ENCODE peak calls at places on chromosomes 5 and 9, in four cellular contexts. One of them, this sample, is unnamed.

GRCh38 chr5:150081541-150082283 is 4.6 kb downstream of the CSF1R start:
- DNase-seq in GM23248: no peak
- DNase-seq in left ventricle myocardium inferior: peak; percentile 63
- DNase-seq in IMR-90: peak; percentile 26
- DNase-seq in this sample: peak; percentile 88

GRCh38 chr9:4548796-4549725 is 58.8 kb downstream of the SLC1A1 start:
- DNase-seq in IMR-90: no peak
- DNase-seq in left ventricle myocardium inferior: peak; percentile 22
- DNase-seq in GM23248: peak; percentile 39
- DNase-seq in this sample: no peak

GRCh38 chr5:26807231-26808199 is 230.9 kb downstream of the CDH9 start:
- DNase-seq in GM23248: no peak
- DNase-seq in IMR-90: no peak
- DNase-seq in left ventricle myocardium inferior: no peak
- DNase-seq in this sample: no peak

GRCh38 chr5:67966712-67967111 is 248.8 kb upstream of the PIK3R1 start:
- DNase-seq in left ventricle myocardium inferior: no peak
- DNase-seq in GM23248: no peak
- DNase-seq in IMR-90: no peak
- DNase-seq in this sample: no peak

GRCh38 chr5:95591490-95591901 is 28.4 kb upstream of the GPR150 start:
- DNase-seq in IMR-90: peak; percentile 91
- DNase-seq in left ventricle myocardium inferior: no peak
- DNase-seq in GM23248: peak; percentile 90
- DNase-seq in this sample: no peak

GRCh38 chr5:75672616-75673015 is 44.6 kb downstream of the POC5 start:
- DNase-seq in left ventricle myocardium inferior: no peak
- DNase-seq in IMR-90: peak; percentile 47
- DNase-seq in GM23248: no peak
- DNase-seq in this sample: no peak

GRCh38 chr9:109473329-109473728 is 24.8 kb downstream of the PTPN3 start:
- DNase-seq in IMR-90: no peak
- DNase-seq in left ventricle myocardium inferior: peak; percentile 23
- DNase-seq in GM23248: no peak
- DNase-seq in this sample: no peak

GRCh38 chr5:95821110-95822021 is 1.2 kb downstream of the GLRX start:
- DNase-seq in left ventricle myocardium inferior: no peak
- DNase-seq in IMR-90: no peak
- DNase-seq in GM23248: peak; percentile 24
- DNase-seq in this sample: no peak

GRCh38 chr9:134843740-134844139 is 36.9 kb upstream of the FCN2 start:
- DNase-seq in GM23248: no peak
- DNase-seq in left ventricle myocardium inferior: no peak
- DNase-seq in IMR-90: no peak
- DNase-seq in this sample: no peak

GRCh38 chr9:104232781-104233341 is 138.8 kb downstream of the SMC2 start:
- DNase-seq in IMR-90: no peak
- DNase-seq in left ventricle myocardium inferior: no peak
- DNase-seq in GM23248: peak; percentile 44
- DNase-seq in this sample: no peak

GRCh38 chr5:6043491-6044310 is 334.6 kb downstream of the MED10 start:
- DNase-seq in left ventricle myocardium inferior: no peak
- DNase-seq in IMR-90: no peak
- DNase-seq in GM23248: no peak
- DNase-seq in this sample: peak; percentile 44

GRCh38 chr5:79785983-79786382 is 96.3 kb downstream of the CMYA5 start:
- DNase-seq in GM23248: no peak
- DNase-seq in IMR-90: no peak
- DNase-seq in left ventricle myocardium inferior: no peak
- DNase-seq in this sample: no peak
- H3K27ac ChIP-seq in GM23248: no peak overlapping the region
- H3K27ac ChIP-seq in IMR-90: no peak overlapping the region
- H3K27ac ChIP-seq in left ventricle myocardium inferior: peak overlapping the region; percentile 84
- H3K27ac ChIP-seq in this sample: no peak overlapping the region

DNA sequence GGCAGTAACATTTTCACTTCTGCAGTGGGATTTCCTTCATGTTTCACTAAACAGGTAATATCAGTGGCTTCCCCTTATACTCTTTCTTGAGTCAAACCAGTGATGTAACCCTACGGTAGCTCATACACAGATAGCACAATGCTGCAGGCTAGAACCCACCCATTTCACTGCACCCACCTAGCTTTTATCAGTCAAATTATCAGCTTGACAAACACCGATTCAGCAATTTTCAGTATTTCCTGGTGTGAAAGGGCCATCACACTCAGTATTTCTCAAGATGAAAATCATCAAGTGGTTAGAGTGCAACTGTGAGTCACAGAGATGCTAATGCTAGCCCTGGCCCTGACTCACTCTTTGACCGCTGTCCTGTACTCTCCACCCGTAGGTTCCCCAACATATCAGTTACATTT is 242.3 kb upstream of the PTGER4 start:
- DNase-seq in IMR-90: peak; percentile 87
- DNase-seq in GM23248: peak; percentile 90
- DNase-seq in left ventricle myocardium inferior: no peak
- DNase-seq in this sample: no peak
- H3K27ac ChIP-seq in IMR-90: no peak overlapping the region
- H3K27ac ChIP-seq in GM23248: no peak overlapping the region
- H3K27ac ChIP-seq in left ventricle myocardium inferior: no peak overlapping the region
- H3K27ac ChIP-seq in this sample: peak overlapping the region; percentile 78

DNA sequence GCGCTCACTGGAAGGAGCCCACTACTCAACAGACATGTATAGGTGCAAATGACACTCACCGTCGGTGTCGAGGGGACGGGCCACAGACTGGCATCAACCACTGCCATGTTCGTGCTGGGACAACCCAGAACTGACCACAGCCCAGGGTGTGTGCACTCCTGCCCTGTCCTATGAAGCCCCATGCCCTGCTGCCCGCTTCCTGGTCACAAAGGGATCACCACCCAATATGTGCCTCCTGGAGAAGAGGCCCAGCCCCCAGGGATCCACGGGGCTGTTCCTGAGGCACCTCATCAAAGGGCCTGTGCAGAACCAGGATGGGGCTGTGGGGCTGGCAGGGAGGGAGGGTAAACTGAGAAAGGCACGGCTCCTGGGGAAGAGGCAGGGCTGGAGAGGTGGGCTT is 43.1 kb downstream of the PRRT1B start:
- DNase-seq in GM23248: no peak
- DNase-seq in IMR-90: no peak
- DNase-seq in left ventricle myocardium inferior: no peak
- DNase-seq in this sample: no peak
- H3K27ac ChIP-seq in GM23248: no peak overlapping the region
- H3K27ac ChIP-seq in IMR-90: no peak overlapping the region
- H3K27ac ChIP-seq in left ventricle myocardium inferior: no peak overlapping the region
- H3K27ac ChIP-seq in this sample: no peak overlapping the region

GRCh38 chr5:2750026-2750757 is 1.3 kb downstream of the IRX2 start:
- DNase-seq in IMR-90: no peak
- DNase-seq in left ventricle myocardium inferior: no peak
- DNase-seq in GM23248: peak; percentile 77
- DNase-seq in this sample: no peak

GRCh38 chr5:2751592-2752021 is at the start of gene IRX2:
- DNase-seq in GM23248: peak; percentile 99
- DNase-seq in IMR-90: peak; percentile 59
- DNase-seq in left ventricle myocardium inferior: peak; percentile 79
- DNase-seq in this sample: no peak

GRCh38 chr5:2749514-2750025 is 1.9 kb downstream of the IRX2 start:
- DNase-seq in GM23248: peak; percentile 74
- DNase-seq in left ventricle myocardium inferior: no peak
- DNase-seq in IMR-90: no peak
- DNase-seq in this sample: no peak

GRCh38 chr5:2752059-2752874 is 790 bp upstream of the IRX2 start:
- DNase-seq in IMR-90: no peak
- DNase-seq in GM23248: peak; percentile 81
- DNase-seq in left ventricle myocardium inferior: no peak
- DNase-seq in this sample: no peak

DNA sequence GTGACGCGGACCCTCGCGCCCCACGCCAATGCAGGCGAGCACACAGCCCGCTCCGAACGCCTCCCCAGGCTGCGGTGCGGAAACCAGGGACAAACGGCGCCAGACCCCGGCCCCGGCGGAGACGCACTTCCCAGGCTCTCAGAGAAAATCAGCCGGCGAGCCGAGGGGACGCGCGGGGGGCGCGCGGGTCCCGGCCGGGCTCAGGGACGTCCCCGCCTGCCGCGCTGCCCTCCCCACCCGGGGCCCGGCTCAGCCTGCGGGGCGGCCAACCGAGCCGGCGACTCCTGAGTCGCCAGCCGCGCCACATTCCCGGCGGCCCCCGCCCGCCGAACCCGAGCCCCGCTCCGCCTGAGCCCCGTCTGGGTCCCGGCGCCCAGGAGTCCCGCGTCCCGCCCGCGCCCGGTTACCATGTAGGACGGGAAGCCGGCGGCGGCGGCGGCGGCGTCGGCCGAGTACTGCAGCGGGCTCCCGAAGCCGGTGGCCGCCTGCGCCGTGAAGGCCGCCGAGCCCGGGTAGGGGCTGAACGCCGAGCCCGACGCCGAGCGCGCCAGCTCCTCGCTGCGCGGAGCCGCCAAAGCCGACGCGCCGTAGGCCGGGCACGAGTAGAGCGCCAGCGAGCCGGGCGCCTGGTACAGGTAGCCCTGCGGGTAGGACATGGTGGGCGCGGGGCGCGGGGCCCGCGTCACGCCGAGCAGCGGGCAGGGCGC is 566 bp downstream of the IRX2 start:
- DNase-seq in IMR-90: no peak
- DNase-seq in left ventricle myocardium inferior: no peak
- DNase-seq in GM23248: peak; percentile 78
- DNase-seq in this sample: no peak
- H3K27ac ChIP-seq in IMR-90: no peak overlapping the region
- H3K27ac ChIP-seq in left ventricle myocardium inferior: no peak overlapping the region
- H3K27ac ChIP-seq in GM23248: peak overlapping the region; percentile 84
- H3K27ac ChIP-seq in this sample: no peak overlapping the region

This sample was measured in spleen.